ENCODE peak calls at places on chromosome 9, in four cellular contexts. V, P, T and D are unnamed samples.

GRCh38 chr9:94909965-94910730 is 183.6 kb downstream of the AOPEP start:
- DNase-seq in P (no peak), V (no peak), T (no peak), D (no peak)

GRCh38 chr9:71897573-71897972 is 13.4 kb downstream of the ABHD17B start:
- DNase-seq in V (no peak), P (no peak), T (no peak), D (no peak)

GRCh38 chr9:91681461-91682305 is 258.1 kb upstream of the NFIL3 start:
- DNase-seq in T (no peak), P (peak), V (peak), D (peak)

GRCh38 chr9:24127519-24127918 is 301.5 kb upstream of the ELAVL2 start:
- DNase-seq in T (no peak), P (no peak), V (no peak), D (no peak)

GRCh38 chr9:130313103-130313858 is 47.7 kb downstream of the HMCN2 start:
- DNase-seq in P (no peak), T (no peak), V (no peak), D (no peak)

GRCh38 chr9:16139781-16140180 is 586.9 kb downstream of the CCDC171 start:
- DNase-seq in T (no peak), P (no peak), V (no peak), D (no peak)

GRCh38 chr9:137447722-137448568 is 6.8 kb upstream of the ENTPD8 start:
- DNase-seq in T (no peak), V (no peak), P (no peak), D (no peak)

GRCh38 chr9:126934441-126934840 is 19.9 kb downstream of the RALGPS1 start:
- DNase-seq in T (no peak), V (no peak), P (no peak), D (no peak)

GRCh38 chr9:108565651-108566378 is 290.0 kb downstream of the ACTL7B start:
- DNase-seq in V (peak), P (peak), T (peak), D (peak)

GRCh38 chr9:70060883-70061507 is 17.3 kb downstream of the MAMDC2 start:
- DNase-seq in P (no peak), V (no peak), T (no peak), D (no peak)

GRCh38 chr9:42852133-42852532 is 668.7 kb downstream of the SPATA31A6 start:
- DNase-seq in V (peak), P (peak), T (no peak), D (peak)

GRCh38 chr9:115640887-115641286 is 512.7 kb upstream of the PAPPA start:
- DNase-seq in P (no peak), T (no peak), V (no peak), D (no peak)

GRCh38 chr9:72721086-72721485 is 199.7 kb downstream of the TMC1 start:
- DNase-seq in V (no peak), P (no peak), T (no peak), D (no peak)

GRCh38 chr9:118976160-118976559 is 393.1 kb downstream of the BRINP1 start:
- DNase-seq in P (no peak), T (no peak), V (no peak), D (no peak)

GRCh38 chr9:18632624-18633407 is 158.9 kb downstream of the ADAMTSL1 start:
- DNase-seq in T (no peak), V (no peak), P (no peak), D (no peak)

GRCh38 chr9:129381481-129381957 is 203.5 kb upstream of the IER5L start:
- DNase-seq in T (no peak), V (no peak), P (no peak), D (peak)

GRCh38 chr9:131113655-131114563 is 11.5 kb upstream of the NUP214 start:
- DNase-seq in V (no peak), T (no peak), P (no peak), D (no peak)

GRCh38 chr9:17906841-17907779 is 328.2 kb downstream of the SH3GL2 start:
- DNase-seq in V (no peak), T (no peak), P (no peak), D (peak)

DNA sequence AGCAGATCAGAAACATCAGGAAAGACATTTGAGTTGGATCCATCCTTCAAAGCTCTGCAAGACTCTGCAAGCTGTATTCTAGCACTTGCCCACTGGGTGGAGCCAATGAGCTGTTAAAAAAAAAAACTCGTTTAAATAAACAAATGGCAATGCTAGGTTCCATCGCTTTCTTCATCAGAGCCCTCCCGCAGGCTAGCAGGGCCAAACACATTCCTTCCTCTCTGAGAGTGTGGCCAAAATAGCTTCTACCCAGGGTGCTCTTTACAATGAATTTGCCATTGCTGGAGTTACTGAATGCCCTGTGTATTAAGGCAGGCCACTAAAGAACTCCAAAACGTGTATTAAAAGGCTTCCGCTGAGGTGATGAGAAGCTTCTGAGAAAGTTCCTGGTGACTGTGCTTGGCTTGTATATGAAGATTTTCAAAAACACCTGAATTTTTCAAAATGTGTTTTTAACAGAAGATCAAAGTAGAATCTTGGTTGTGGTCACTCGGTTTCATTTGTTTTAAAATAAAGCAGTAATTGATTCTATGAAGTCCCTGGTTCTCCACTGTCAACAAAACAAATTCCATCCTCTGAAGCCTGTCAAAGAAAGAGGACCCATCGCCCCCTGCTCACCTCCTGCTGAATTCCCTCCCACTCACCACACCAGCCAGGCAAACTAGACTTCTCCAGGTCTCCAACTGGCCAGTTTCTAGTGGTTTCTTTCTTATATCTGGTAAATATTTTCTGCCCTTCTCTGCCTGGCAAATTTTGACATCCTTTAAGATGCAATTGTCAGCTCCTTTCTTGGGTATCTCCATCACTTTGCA is 36.5 kb upstream of the EQTN start:
- DNase-seq in T (peak), P (peak), V (peak), D (peak)
- TF ChIP-seq TCF12 in T (no peak), P (no peak), V (no peak), D (no peak)

GRCh38 chr9:97387504-97387886 is 24.4 kb upstream of the TDRD7 start:
- DNase-seq in V (no peak), P (no peak), T (no peak), D (no peak)
- TF ChIP-seq SIN3A in V (no peak), P (peak), T (no peak), D (no peak)

GRCh38 chr9:35277171-35277520 is 115.3 kb downstream of the UNC13B start:
- DNase-seq in P (no peak), T (no peak), V (no peak), D (no peak)
- TF ChIP-seq TCF12 in P (no peak), T (no peak), V (no peak), D (no peak)

DNA sequence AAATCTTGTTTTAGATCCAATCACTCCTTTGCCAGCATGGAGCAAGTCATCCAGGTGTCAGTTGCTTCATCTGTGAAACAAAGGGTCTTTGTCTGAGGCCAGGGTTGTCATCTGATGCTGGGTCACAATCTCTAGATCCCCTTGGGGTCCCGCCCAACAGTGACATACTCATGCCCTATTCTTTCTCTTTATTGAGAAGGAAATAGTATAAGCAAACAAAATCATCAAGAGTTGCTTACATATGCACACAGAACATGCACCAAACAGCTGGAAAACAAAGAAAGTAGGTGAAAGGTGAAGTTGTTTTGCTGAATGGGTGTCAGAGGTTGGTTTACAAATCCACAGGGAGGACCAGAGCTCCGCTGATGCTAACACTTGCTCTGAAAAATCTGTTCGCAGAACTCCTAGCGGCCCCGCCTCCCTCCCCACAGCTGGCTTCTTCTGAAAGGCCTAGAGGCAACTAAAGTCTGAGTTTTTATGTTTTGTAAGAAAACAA is 106.1 kb upstream of the SLC44A1 start:
- DNase-seq in P (peak), V (peak), T (no peak), D (no peak)
- TF ChIP-seq SIN3A in P (no peak), V (no peak), T (no peak), D (no peak)

DNA sequence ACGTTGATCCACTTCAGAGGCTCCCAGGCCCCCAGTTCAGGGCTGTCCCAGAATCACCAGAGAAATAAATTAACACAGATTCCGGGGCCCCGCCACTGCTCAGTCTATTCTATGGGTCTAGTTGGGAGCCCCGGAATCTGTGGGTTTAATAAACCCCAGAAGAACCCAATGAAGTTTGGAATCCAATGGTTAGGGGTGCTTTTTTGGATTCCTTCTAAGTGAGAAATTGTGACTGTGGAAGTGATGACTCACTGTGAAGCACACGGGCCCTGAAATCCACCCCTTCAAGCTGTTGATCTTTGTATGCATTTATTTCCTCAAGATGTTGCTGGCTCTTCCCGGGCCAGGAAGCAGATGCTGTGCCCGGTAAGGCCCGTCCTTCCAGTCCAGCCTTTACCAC is 57.3 kb upstream of the SLC28A3 start:
- DNase-seq in V (no peak), T (no peak), P (no peak), D (no peak)
- TF ChIP-seq TCF12 in V (no peak), T (no peak), P (no peak), D (no peak)

DNA sequence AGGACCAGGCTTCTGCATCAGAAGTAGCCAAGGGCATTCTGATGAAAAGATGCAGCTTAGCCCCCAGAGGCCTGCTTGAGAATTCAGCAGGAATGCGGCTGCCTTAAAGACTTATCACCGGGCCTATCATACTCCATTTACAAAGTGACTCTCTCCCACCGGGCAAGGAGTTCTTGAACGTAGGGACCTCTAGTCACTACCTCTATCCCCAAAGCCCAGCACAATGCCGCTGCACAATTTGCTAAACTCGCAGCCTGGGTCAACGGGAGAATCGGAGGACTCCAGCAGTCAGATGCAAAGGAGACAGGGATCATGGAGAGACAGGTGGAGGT is 663 bp downstream of the PDCL start:
- DNase-seq in T (no peak), V (no peak), P (no peak), D (no peak)
- TF ChIP-seq SIN3A in T (no peak), V (no peak), P (no peak), D (no peak)

DNA sequence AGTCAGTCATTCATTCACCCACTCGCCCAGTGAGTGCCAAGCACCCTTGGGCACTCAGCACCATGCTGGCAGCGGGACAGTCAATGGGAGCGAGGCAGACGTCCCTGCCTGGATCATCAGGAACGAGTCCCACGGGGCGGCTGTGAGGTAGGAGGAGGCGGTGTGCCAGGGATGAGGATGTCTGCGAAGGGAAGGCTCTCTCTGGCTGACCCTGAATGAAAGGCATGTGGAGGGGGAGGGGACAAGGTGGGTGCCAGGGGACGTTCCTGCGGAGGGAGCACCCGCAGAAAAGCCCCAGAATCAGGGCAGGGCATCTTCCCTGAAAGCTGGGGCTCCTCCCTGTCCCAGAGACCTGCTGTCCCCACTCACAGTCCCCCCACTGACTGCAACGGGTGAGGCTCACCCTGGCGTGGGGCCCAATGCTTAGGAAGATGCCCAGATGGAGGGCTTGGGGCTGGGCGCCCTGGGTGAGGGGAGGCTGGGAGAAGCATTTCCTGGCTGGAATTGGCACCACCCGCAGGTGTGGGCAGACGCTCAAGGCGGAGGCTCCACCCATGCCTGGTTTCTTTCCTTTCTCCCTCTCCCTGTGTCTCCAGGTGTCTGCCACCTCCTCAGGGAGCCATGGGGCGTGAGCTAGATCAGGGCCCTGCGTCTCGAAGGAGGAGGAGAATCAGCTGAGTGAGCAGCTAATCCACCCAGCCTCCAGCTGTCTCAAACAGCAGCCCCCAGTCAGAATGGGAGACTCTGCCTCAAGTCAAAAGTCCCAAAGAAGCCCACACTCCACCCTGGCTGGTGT is 179.0 kb upstream of the PPP1R26 start:
- DNase-seq in P (no peak), V (no peak), T (no peak), D (peak)
- TF ChIP-seq TCF12 in P (no peak), V (no peak), T (no peak), D (no peak)

DNA sequence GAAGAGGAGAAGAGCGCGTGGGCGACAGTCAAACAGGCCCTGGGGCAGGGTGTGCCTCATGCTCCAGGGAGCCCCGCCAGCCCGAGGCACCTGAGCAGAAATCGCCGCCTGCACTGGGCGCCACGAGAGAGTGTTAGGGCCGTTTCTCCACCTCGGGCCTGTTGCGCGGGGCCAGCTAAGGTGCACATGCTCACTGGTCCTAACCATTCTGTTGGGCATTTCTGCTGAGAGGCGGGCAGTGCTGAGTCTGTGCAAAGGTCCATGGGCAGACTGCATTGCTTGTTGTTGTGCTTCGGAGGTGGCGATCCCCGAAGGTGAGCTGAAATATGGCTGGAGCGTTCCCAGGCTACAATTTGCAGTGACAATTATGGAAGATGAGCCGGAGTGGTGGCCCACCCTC is 367.8 kb upstream of the SPATA31A5 start:
- DNase-seq in V (no peak), P (no peak), T (no peak), D (peak)
- TF ChIP-seq SIN3A in V (no peak), P (no peak), T (no peak), D (no peak)